ENCODE peak calls at places on chromosomes 13 and 19, in nine cellular contexts. Z is neuronal stem cell; N is stimulated activated effector memory CD8-positive, alpha-beta T cell treated with anti-CD3 and anti-CD28 coated beads, Interleukin-12 subunit alpha, Interleukin-12 subunit beta, amount 100 ng/mL, for 72 hours; H is prostate gland; O is stimulated activated CD4-positive, alpha-beta T cell treated with anti-CD3 and anti-CD28 coated beads, Interleukin-12 subunit alpha, Interleukin-12 subunit beta, amount 100 ng/mL, for 4 hours; Q is fibroblast of the aortic adventitia; S is adrenal gland; I is HS-27A; G is stimulated activated CD8-positive, alpha-beta memory T cell treated with anti-CD3 and anti-CD28 coated beads, Interleukin-4, amount 100 ng/mL, for 4 hours. V is an unnamed sample.

GRCh38 chr13:111343186-111343805 is 22.9 kb downstream of the TEX29 start:
- DNase-seq in S (no peak), O (no peak), N (no peak), I (no peak), Q (no peak), Z (no peak), H (peak), G (no peak), V (no peak)

GRCh38 chr13:27839809-27840467 is 47.7 kb downstream of the GSX1 start:
- DNase-seq in I (no peak), G (no peak), O (no peak), S (no peak), H (no peak), N (no peak), Q (peak), Z (no peak), V (no peak)

GRCh38 chr13:110563463-110563774 is 1.9 kb upstream of the RAB20 start:
- DNase-seq in I (no peak), O (no peak), Z (no peak), N (no peak), G (no peak), H (no peak), Q (no peak), S (no peak), V (no peak)

GRCh38 chr13:80131204-80131603 is 209.7 kb downstream of the SPRY2 start:
- DNase-seq in G (no peak), Q (peak), O (no peak), Z (no peak), H (no peak), N (no peak), S (peak), I (no peak), V (no peak)

GRCh38 chr19:17761148-17761547 is 9.9 kb downstream of the FCHO1 start:
- DNase-seq in Z (no peak), S (no peak), O (no peak), N (no peak), I (no peak), H (no peak), G (no peak), Q (no peak), V (no peak)

GRCh38 chr13:100875392-100876043 is 200.9 kb upstream of the TMTC4 start:
- DNase-seq in N (no peak), G (no peak), O (no peak), Q (peak), I (peak), H (no peak), Z (no peak), S (no peak), V (no peak)

GRCh38 chr19:45670670-45671453 is 2.8 kb downstream of the GIPR start:
- DNase-seq in G (peak), S (peak), H (peak), N (peak), I (no peak), O (peak), Q (peak), Z (peak), V (no peak)

GRCh38 chr19:55703790-55704215 is 28.8 kb downstream of the EPN1 start:
- DNase-seq in Z (no peak), H (no peak), Q (peak), S (peak), I (no peak), N (peak), G (no peak), O (peak), V (no peak)

GRCh38 chr19:45825917-45826893 is 11.1 kb upstream of the RSPH6A start:
- DNase-seq in S (no peak), I (no peak), O (no peak), Q (no peak), Z (no peak), H (no peak), G (no peak), N (no peak), V (no peak)

GRCh38 chr19:29679598-29680210 is 14.4 kb downstream of the PLEKHF1 start:
- DNase-seq in G (no peak), H (no peak), O (no peak), Q (no peak), Z (no peak), I (no peak), S (no peak), N (no peak), V (no peak)

GRCh38 chr13:40528881-40529280 is 137.6 kb downstream of the FOXO1 start:
- DNase-seq in I (no peak), Q (no peak), O (no peak), S (no peak), Z (no peak), H (no peak), G (no peak), N (no peak), V (no peak)

GRCh38 chr13:50617134-50617721 is 226.3 kb downstream of the DLEU7 start:
- DNase-seq in O (no peak), G (no peak), Z (no peak), H (no peak), S (no peak), I (peak), Q (peak), N (no peak), V (no peak)

GRCh38 chr19:41297628-41298326 is 12.2 kb upstream of the CCDC97 start:
- DNase-seq in G (no peak), Q (no peak), O (no peak), Z (no peak), S (peak), I (no peak), N (no peak), H (no peak), V (no peak)

GRCh38 chr13:32423592-32423991 is 4.3 kb downstream of the N4BP2L1 start:
- DNase-seq in I (no peak), O (no peak), G (no peak), N (no peak), Z (no peak), Q (no peak), H (no peak), S (no peak), V (no peak)

GRCh38 chr19:39599116-39599515 is 3.2 kb upstream of the LGALS13 start:
- DNase-seq in H (no peak), Z (peak), O (peak), Q (peak), I (peak), S (no peak), G (no peak), N (no peak), V (no peak)

GRCh38 chr13:113632706-113633484 is 25.1 kb downstream of the ATP4B start:
- DNase-seq in Z (no peak), Q (no peak), O (no peak), N (no peak), S (no peak), H (no peak), G (no peak), I (no peak), V (no peak)

GRCh38 chr19:19256072-19256969 is 16.8 kb downstream of the TM6SF2 start:
- DNase-seq in N (no peak), G (no peak), I (no peak), H (no peak), O (no peak), S (no peak), Z (no peak), Q (no peak), V (no peak)

GRCh38 chr13:68056816-68057710 is 826.9 kb upstream of the PCDH9 start:
- DNase-seq in I (no peak), Q (no peak), S (no peak), Z (no peak), G (no peak), N (no peak), O (no peak), H (no peak), V (no peak)

GRCh38 chr13:41388143-41388881 is 69.0 kb upstream of the RGCC start:
- DNase-seq in O (no peak), H (no peak), S (no peak), I (no peak), Q (no peak), G (no peak), Z (no peak), N (no peak), V (no peak)

GRCh38 chr19:16739546-16739945 is 19.9 kb downstream of the NWD1 start:
- DNase-seq in I (no peak), O (no peak), S (no peak), G (no peak), N (no peak), Q (no peak), Z (no peak), H (no peak), V (no peak)

V was measured in cerebellar nuclear complex.